ENCODE peak calls at places on chromosomes 16 and 17, in five cellular contexts. One of them, this sample, is unnamed.
A peak's percentile ranks its signal among the peaks of the same experiment; 100 is the strongest.

GRCh38 chr16:86457621-86458456 is 52.5 kb upstream of the FOXF1 start:
- DNase-seq in upper lobe of right lung: no peak
- DNase-seq in sigmoid colon: peak; percentile 94
- DNase-seq in mesothelial cell of epicardium: no peak
- DNase-seq in fibroblast of pulmonary artery: peak; percentile 46
- DNase-seq in this sample: no peak

GRCh38 chr16:52068447-52069074 is 478.4 kb downstream of the TOX3 start:
- DNase-seq in fibroblast of pulmonary artery: peak; percentile 25
- DNase-seq in sigmoid colon: no peak
- DNase-seq in mesothelial cell of epicardium: no peak
- DNase-seq in upper lobe of right lung: no peak
- DNase-seq in this sample: peak; percentile 27

GRCh38 chr17:7292729-7293128 is 1.7 kb downstream of the YBX2 start:
- DNase-seq in sigmoid colon: no peak
- DNase-seq in upper lobe of right lung: no peak
- DNase-seq in mesothelial cell of epicardium: no peak
- DNase-seq in fibroblast of pulmonary artery: no peak
- DNase-seq in this sample: no peak

GRCh38 chr17:35747540-35748017 is 5.5 kb downstream of the GAS2L2 start:
- DNase-seq in fibroblast of pulmonary artery: peak; percentile 88
- DNase-seq in upper lobe of right lung: peak; percentile 80
- DNase-seq in sigmoid colon: peak; percentile 88
- DNase-seq in mesothelial cell of epicardium: peak; percentile 70
- DNase-seq in this sample: peak; percentile 84

GRCh38 chr16:17125671-17126070 is 345.1 kb downstream of the XYLT1 start:
- DNase-seq in upper lobe of right lung: no peak
- DNase-seq in mesothelial cell of epicardium: no peak
- DNase-seq in sigmoid colon: no peak
- DNase-seq in fibroblast of pulmonary artery: no peak
- DNase-seq in this sample: no peak

GRCh38 chr16:23134274-23134673 is 15.0 kb downstream of the USP31 start:
- DNase-seq in sigmoid colon: no peak
- DNase-seq in mesothelial cell of epicardium: no peak
- DNase-seq in fibroblast of pulmonary artery: peak; percentile 73
- DNase-seq in upper lobe of right lung: no peak
- DNase-seq in this sample: no peak

GRCh38 chr17:74467221-74467951 is 952 bp downstream of the CD300A start:
- DNase-seq in sigmoid colon: no peak
- DNase-seq in mesothelial cell of epicardium: no peak
- DNase-seq in fibroblast of pulmonary artery: no peak
- DNase-seq in upper lobe of right lung: no peak
- DNase-seq in this sample: no peak

GRCh38 chr17:50431219-50431618 is 5.2 kb downstream of the ACSF2 start:
- DNase-seq in fibroblast of pulmonary artery: no peak
- DNase-seq in mesothelial cell of epicardium: no peak
- DNase-seq in sigmoid colon: no peak
- DNase-seq in upper lobe of right lung: no peak
- DNase-seq in this sample: no peak

GRCh38 chr17:46851029-46851741 is at the start of gene WNT9B:
- DNase-seq in mesothelial cell of epicardium: peak; percentile 68
- DNase-seq in upper lobe of right lung: no peak
- DNase-seq in fibroblast of pulmonary artery: no peak
- DNase-seq in sigmoid colon: no peak
- DNase-seq in this sample: no peak

GRCh38 chr16:58331024-58331707 is 36.3 kb upstream of the PRSS54 start:
- DNase-seq in sigmoid colon: no peak
- DNase-seq in mesothelial cell of epicardium: no peak
- DNase-seq in upper lobe of right lung: no peak
- DNase-seq in fibroblast of pulmonary artery: no peak
- DNase-seq in this sample: peak; percentile 18

GRCh38 chr16:10617662-10618420 is 37.4 kb upstream of the EMP2 start:
- DNase-seq in sigmoid colon: no peak
- DNase-seq in mesothelial cell of epicardium: no peak
- DNase-seq in fibroblast of pulmonary artery: no peak
- DNase-seq in upper lobe of right lung: no peak
- DNase-seq in this sample: no peak

GRCh38 chr16:71396589-71396988 is 38.1 kb downstream of the CALB2 start:
- DNase-seq in mesothelial cell of epicardium: no peak
- DNase-seq in upper lobe of right lung: no peak
- DNase-seq in sigmoid colon: no peak
- DNase-seq in fibroblast of pulmonary artery: no peak
- DNase-seq in this sample: no peak

GRCh38 chr17:66644311-66644710 is 190.6 kb upstream of the CACNG5 start:
- DNase-seq in fibroblast of pulmonary artery: no peak
- DNase-seq in mesothelial cell of epicardium: no peak
- DNase-seq in sigmoid colon: no peak
- DNase-seq in upper lobe of right lung: no peak
- DNase-seq in this sample: no peak

GRCh38 chr17:47670064-47670463 is 20.3 kb downstream of the KPNB1 start:
- DNase-seq in upper lobe of right lung: no peak
- DNase-seq in mesothelial cell of epicardium: no peak
- DNase-seq in fibroblast of pulmonary artery: no peak
- DNase-seq in sigmoid colon: no peak
- DNase-seq in this sample: no peak

GRCh38 chr16:70608516-70608915 is 37.8 kb upstream of the IL34 start:
- DNase-seq in fibroblast of pulmonary artery: no peak
- DNase-seq in mesothelial cell of epicardium: no peak
- DNase-seq in sigmoid colon: no peak
- DNase-seq in upper lobe of right lung: no peak
- DNase-seq in this sample: no peak

GRCh38 chr17:45311762-45312476 is 4.9 kb downstream of the MAP3K14 start:
- DNase-seq in mesothelial cell of epicardium: no peak
- DNase-seq in upper lobe of right lung: peak; percentile 82
- DNase-seq in sigmoid colon: peak; percentile 86
- DNase-seq in fibroblast of pulmonary artery: no peak
- DNase-seq in this sample: no peak

GRCh38 chr16:30972872-30973271 is 12.1 kb upstream of the HSD3B7 start:
- DNase-seq in upper lobe of right lung: no peak
- DNase-seq in mesothelial cell of epicardium: no peak
- DNase-seq in fibroblast of pulmonary artery: no peak
- DNase-seq in sigmoid colon: no peak
- DNase-seq in this sample: no peak

GRCh38 chr16:73047536-73048291 is at the start of gene ZFHX3:
- DNase-seq in fibroblast of pulmonary artery: peak; percentile 55
- DNase-seq in mesothelial cell of epicardium: no peak
- DNase-seq in upper lobe of right lung: peak; percentile 89
- DNase-seq in sigmoid colon: peak; percentile 90
- DNase-seq in this sample: peak; percentile 57

GRCh38 chr17:82231562-82232321 is 2.9 kb downstream of the SLC16A3 start:
- DNase-seq in fibroblast of pulmonary artery: peak; percentile 89
- DNase-seq in sigmoid colon: peak; percentile 93
- DNase-seq in mesothelial cell of epicardium: no peak
- DNase-seq in upper lobe of right lung: peak; percentile 94
- DNase-seq in this sample: peak; percentile 41

GRCh38 chr17:82229686-82230626 is 1.1 kb downstream of the SLC16A3 start:
- DNase-seq in fibroblast of pulmonary artery: no peak
- DNase-seq in mesothelial cell of epicardium: no peak
- DNase-seq in sigmoid colon: peak; percentile 78
- DNase-seq in upper lobe of right lung: peak; percentile 74
- DNase-seq in this sample: no peak

GRCh38 chr17:82230627-82231311 is 1.9 kb downstream of the SLC16A3 start:
- DNase-seq in mesothelial cell of epicardium: peak; percentile 66
- DNase-seq in sigmoid colon: peak; percentile 93
- DNase-seq in fibroblast of pulmonary artery: peak; percentile 91
- DNase-seq in upper lobe of right lung: peak; percentile 94
- DNase-seq in this sample: peak; percentile 57

GRCh38 chr17:82232322-82232785 is 3.5 kb downstream of the SLC16A3 start:
- DNase-seq in sigmoid colon: peak; percentile 79
- DNase-seq in upper lobe of right lung: peak; percentile 68
- DNase-seq in fibroblast of pulmonary artery: no peak
- DNase-seq in mesothelial cell of epicardium: no peak
- DNase-seq in this sample: no peak

DNA sequence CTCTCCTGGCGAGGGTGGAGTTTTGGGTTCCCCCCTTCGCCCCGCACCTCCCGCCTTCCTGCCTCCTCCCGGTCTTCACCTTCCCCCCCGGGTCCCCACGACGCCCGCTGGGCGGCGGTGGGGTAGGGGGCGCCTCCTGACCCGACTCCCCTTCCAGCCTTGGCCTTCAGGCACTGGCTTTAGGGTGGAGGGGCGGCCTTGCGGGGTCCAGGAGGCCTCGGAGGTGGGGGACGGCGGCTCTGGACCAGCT is 2.4 kb downstream of the SLC16A3 start:
- DNase-seq in upper lobe of right lung: no peak
- DNase-seq in sigmoid colon: no peak
- DNase-seq in fibroblast of pulmonary artery: no peak
- DNase-seq in mesothelial cell of epicardium: no peak
- DNase-seq in this sample: no peak
- TF ChIP-seq CTCF in upper lobe of right lung: no peak
- TF ChIP-seq CTCF in sigmoid colon: no peak
- TF ChIP-seq CTCF in fibroblast of pulmonary artery: no peak
- TF ChIP-seq CTCF in mesothelial cell of epicardium: no peak
- TF ChIP-seq CTCF in this sample: no peak

DNA sequence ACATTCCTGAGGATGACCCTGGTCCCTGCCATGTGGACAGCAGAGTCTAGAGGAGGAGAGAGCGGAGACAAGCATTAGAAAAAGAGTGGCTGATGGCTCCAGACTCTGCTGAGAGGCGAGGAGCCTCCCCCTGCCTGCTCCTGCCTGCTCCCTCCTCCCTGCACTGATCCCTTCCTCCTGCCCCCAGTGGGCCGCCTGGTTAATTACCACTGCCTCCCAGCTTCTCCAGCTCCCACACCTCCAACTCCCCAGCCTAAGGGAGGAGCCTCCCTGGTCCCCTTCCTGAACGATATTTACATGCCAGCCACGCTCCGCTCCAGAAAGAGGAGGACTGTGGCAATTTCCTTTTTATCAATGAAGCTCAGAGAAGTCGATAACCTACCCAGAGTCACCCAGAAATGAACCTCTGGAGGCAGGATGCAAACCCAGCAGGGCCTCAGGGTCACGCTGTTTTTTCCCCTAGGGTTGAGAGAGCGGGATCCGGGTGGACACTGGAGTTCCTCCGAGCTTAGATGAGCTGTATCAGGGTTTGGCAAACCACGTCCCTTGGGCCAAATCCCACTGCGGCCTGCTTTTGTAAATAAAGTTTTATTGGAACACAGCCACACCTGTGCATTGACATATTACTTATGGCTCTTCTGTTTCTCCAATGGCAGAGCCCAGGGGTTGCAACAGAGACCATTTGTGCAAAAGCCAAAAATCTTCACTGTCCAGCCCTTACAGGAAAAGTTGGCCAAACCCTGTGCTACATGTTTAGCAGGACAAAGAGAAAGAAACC is 27.1 kb upstream of the JPH3 start:
- DNase-seq in mesothelial cell of epicardium: no peak
- DNase-seq in sigmoid colon: no peak
- DNase-seq in fibroblast of pulmonary artery: no peak
- DNase-seq in upper lobe of right lung: no peak
- DNase-seq in this sample: no peak
- TF ChIP-seq CTCF in mesothelial cell of epicardium: no peak
- TF ChIP-seq CTCF in sigmoid colon: no peak
- TF ChIP-seq CTCF in fibroblast of pulmonary artery: peak; percentile 19
- TF ChIP-seq CTCF in upper lobe of right lung: no peak
- TF ChIP-seq CTCF in this sample: no peak

GRCh38 chr16:88819126-88819525 is 7.4 kb upstream of the APRT start:
- DNase-seq in upper lobe of right lung: no peak
- DNase-seq in mesothelial cell of epicardium: no peak
- DNase-seq in fibroblast of pulmonary artery: no peak
- DNase-seq in sigmoid colon: no peak
- DNase-seq in this sample: no peak

GRCh38 chr16:88822281-88823040 is 10.7 kb upstream of the APRT start:
- DNase-seq in sigmoid colon: no peak
- DNase-seq in mesothelial cell of epicardium: no peak
- DNase-seq in fibroblast of pulmonary artery: no peak
- DNase-seq in upper lobe of right lung: no peak
- DNase-seq in this sample: no peak

GRCh38 chr16:88820335-88821025 is 8.8 kb upstream of the APRT start:
- DNase-seq in sigmoid colon: no peak
- DNase-seq in upper lobe of right lung: no peak
- DNase-seq in fibroblast of pulmonary artery: no peak
- DNase-seq in mesothelial cell of epicardium: no peak
- DNase-seq in this sample: no peak

GRCh38 chr16:88818610-88818874 is 6.8 kb upstream of the APRT start:
- DNase-seq in upper lobe of right lung: no peak
- DNase-seq in sigmoid colon: no peak
- DNase-seq in mesothelial cell of epicardium: no peak
- DNase-seq in fibroblast of pulmonary artery: no peak
- DNase-seq in this sample: no peak

GRCh38 chr16:88821168-88821850 is 9.6 kb upstream of the APRT start:
- DNase-seq in sigmoid colon: no peak
- DNase-seq in mesothelial cell of epicardium: no peak
- DNase-seq in fibroblast of pulmonary artery: no peak
- DNase-seq in upper lobe of right lung: no peak
- DNase-seq in this sample: no peak
- TF ChIP-seq CTCF in sigmoid colon: no peak
- TF ChIP-seq CTCF in mesothelial cell of epicardium: no peak
- TF ChIP-seq CTCF in fibroblast of pulmonary artery: no peak
- TF ChIP-seq CTCF in upper lobe of right lung: no peak
- TF ChIP-seq CTCF in this sample: no peak

GRCh38 chr16:35215287-35215686 is 1755.9 kb downstream of the TP53TG3F start:
- DNase-seq in sigmoid colon: no peak
- DNase-seq in mesothelial cell of epicardium: no peak
- DNase-seq in upper lobe of right lung: no peak
- DNase-seq in fibroblast of pulmonary artery: no peak
- DNase-seq in this sample: no peak
- TF ChIP-seq CTCF in sigmoid colon: no peak
- TF ChIP-seq CTCF in mesothelial cell of epicardium: no peak
- TF ChIP-seq CTCF in upper lobe of right lung: no peak
- TF ChIP-seq CTCF in fibroblast of pulmonary artery: no peak
- TF ChIP-seq CTCF in this sample: no peak

GRCh38 chr17:68953340-68953997 is 1.7 kb downstream of the ABCA8 start:
- DNase-seq in fibroblast of pulmonary artery: peak; percentile 27
- DNase-seq in mesothelial cell of epicardium: no peak
- DNase-seq in sigmoid colon: no peak
- DNase-seq in upper lobe of right lung: no peak
- DNase-seq in this sample: no peak
- TF ChIP-seq CTCF in fibroblast of pulmonary artery: peak; percentile 7
- TF ChIP-seq CTCF in mesothelial cell of epicardium: no peak
- TF ChIP-seq CTCF in sigmoid colon: no peak
- TF ChIP-seq CTCF in upper lobe of right lung: no peak
- TF ChIP-seq CTCF in this sample: no peak

DNA sequence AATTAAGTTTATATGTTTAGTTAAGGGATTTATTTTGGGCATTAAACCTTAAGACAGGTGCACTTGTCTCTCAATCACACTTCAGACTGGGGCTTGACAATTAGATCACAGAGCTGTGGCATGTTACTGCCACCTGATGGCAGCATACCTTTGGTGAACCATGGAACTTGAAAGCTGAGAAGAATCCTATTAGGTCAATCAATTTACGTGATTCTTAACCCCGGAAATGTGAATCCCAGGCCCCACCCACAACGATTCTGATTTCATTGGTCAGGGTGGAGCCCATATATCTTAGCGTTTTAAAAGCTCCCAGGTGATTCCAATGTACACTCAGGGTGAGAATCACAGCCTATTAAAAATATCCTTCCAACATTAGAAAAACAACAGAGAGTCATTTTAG is 91.0 kb downstream of the GSG1L start:
- DNase-seq in fibroblast of pulmonary artery: peak; percentile 36
- DNase-seq in sigmoid colon: peak; percentile 32
- DNase-seq in upper lobe of right lung: peak; percentile 21
- DNase-seq in mesothelial cell of epicardium: no peak
- DNase-seq in this sample: no peak
- TF ChIP-seq CTCF in fibroblast of pulmonary artery: peak; percentile 56
- TF ChIP-seq CTCF in sigmoid colon: no peak
- TF ChIP-seq CTCF in upper lobe of right lung: peak; percentile 48
- TF ChIP-seq CTCF in mesothelial cell of epicardium: no peak
- TF ChIP-seq CTCF in this sample: peak; percentile 67